ENCODE peak calls at places on chromosomes 4 and X, in six cellular contexts. One of them, this sample, is unnamed.

GRCh38 chrX:9611436-9612145 is 146.7 kb downstream of the TBL1X start:
- ATAC-seq in HepG2: peak; percentile 95
- ATAC-seq in K562: no peak
- ATAC-seq in upper lobe of left lung: no peak
- ATAC-seq in A549: no peak
- ATAC-seq in GM12878: peak; percentile 93
- ATAC-seq in this sample: no peak

GRCh38 chr4:150010525-150011126 is 67.6 kb upstream of the DCLK2 start:
- ATAC-seq in HepG2: peak; percentile 90
- ATAC-seq in K562: peak; percentile 87
- ATAC-seq in upper lobe of left lung: no peak
- ATAC-seq in A549: peak; percentile 90
- ATAC-seq in GM12878: peak; percentile 78
- ATAC-seq in this sample: peak; percentile 82

GRCh38 chrX:40154853-40155616 is 57.3 kb upstream of the BCOR start:
- ATAC-seq in HepG2: peak; percentile 71
- ATAC-seq in K562: peak; percentile 74
- ATAC-seq in upper lobe of left lung: peak; percentile 49
- ATAC-seq in A549: peak; percentile 50
- ATAC-seq in GM12878: peak; percentile 36
- ATAC-seq in this sample: peak; percentile 23

GRCh38 chr4:69860007-69860406 is at the start of gene SULT1E1:
- ATAC-seq in HepG2: no peak
- ATAC-seq in K562: no peak
- ATAC-seq in upper lobe of left lung: no peak
- ATAC-seq in A549: no peak
- ATAC-seq in GM12878: no peak
- ATAC-seq in this sample: no peak

GRCh38 chrX:118360429-118361125 is 14.7 kb downstream of the WDR44 start:
- ATAC-seq in HepG2: no peak
- ATAC-seq in K562: peak; percentile 51
- ATAC-seq in upper lobe of left lung: no peak
- ATAC-seq in A549: no peak
- ATAC-seq in GM12878: no peak
- ATAC-seq in this sample: no peak

GRCh38 chrX:114344756-114345155 is 239.1 kb upstream of the HTR2C start:
- ATAC-seq in HepG2: peak; percentile 55
- ATAC-seq in K562: peak; percentile 82
- ATAC-seq in upper lobe of left lung: no peak
- ATAC-seq in A549: peak; percentile 81
- ATAC-seq in GM12878: peak; percentile 87
- ATAC-seq in this sample: no peak

GRCh38 chr4:1233641-1234277 is 15.2 kb downstream of the CTBP1 start:
- ATAC-seq in HepG2: no peak
- ATAC-seq in K562: peak; percentile 29
- ATAC-seq in upper lobe of left lung: peak; percentile 12
- ATAC-seq in A549: peak; percentile 35
- ATAC-seq in GM12878: peak; percentile 29
- ATAC-seq in this sample: peak; percentile 59

GRCh38 chr4:26991057-26991456 is 130.4 kb downstream of the STIM2 start:
- ATAC-seq in HepG2: no peak
- ATAC-seq in K562: no peak
- ATAC-seq in upper lobe of left lung: no peak
- ATAC-seq in A549: no peak
- ATAC-seq in GM12878: no peak
- ATAC-seq in this sample: no peak

GRCh38 chr4:71125137-71125536 is 131.7 kb downstream of the DCK start:
- ATAC-seq in HepG2: no peak
- ATAC-seq in K562: no peak
- ATAC-seq in upper lobe of left lung: no peak
- ATAC-seq in A549: no peak
- ATAC-seq in GM12878: no peak
- ATAC-seq in this sample: no peak

GRCh38 chrX:124030520-124030919 is 69.0 kb downstream of the STAG2 start:
- ATAC-seq in HepG2: no peak
- ATAC-seq in K562: no peak
- ATAC-seq in upper lobe of left lung: no peak
- ATAC-seq in A549: no peak
- ATAC-seq in GM12878: peak; percentile 67
- ATAC-seq in this sample: no peak

GRCh38 chrX:40040686-40041461 is 56.9 kb downstream of the BCOR start:
- ATAC-seq in HepG2: no peak
- ATAC-seq in K562: peak; percentile 72
- ATAC-seq in upper lobe of left lung: no peak
- ATAC-seq in A549: no peak
- ATAC-seq in GM12878: no peak
- ATAC-seq in this sample: no peak

GRCh38 chrX:7253565-7253964 is 105.6 kb upstream of the PUDP start:
- ATAC-seq in HepG2: no peak
- ATAC-seq in K562: no peak
- ATAC-seq in upper lobe of left lung: no peak
- ATAC-seq in A549: no peak
- ATAC-seq in GM12878: no peak
- ATAC-seq in this sample: no peak

GRCh38 chrX:148161661-148162060 is 180.5 kb downstream of the FMR1NB start:
- ATAC-seq in HepG2: no peak
- ATAC-seq in K562: no peak
- ATAC-seq in upper lobe of left lung: no peak
- ATAC-seq in A549: no peak
- ATAC-seq in GM12878: no peak
- ATAC-seq in this sample: no peak

GRCh38 chr4:103482471-103482870 is 237.3 kb downstream of the TACR3 start:
- ATAC-seq in HepG2: no peak
- ATAC-seq in K562: no peak
- ATAC-seq in upper lobe of left lung: no peak
- ATAC-seq in A549: no peak
- ATAC-seq in GM12878: no peak
- ATAC-seq in this sample: no peak
- TF ChIP-seq EP300 in HepG2: no peak
- TF ChIP-seq EP300 in K562: no peak
- TF ChIP-seq EP300 in upper lobe of left lung: no peak
- TF ChIP-seq EP300 in A549: no peak
- TF ChIP-seq EP300 in GM12878: no peak
- TF ChIP-seq EP300 in this sample: no peak

GRCh38 chrX:12986164-12986779 is 11.4 kb downstream of the TMSB4X start:
- ATAC-seq in HepG2: no peak
- ATAC-seq in K562: peak; percentile 76
- ATAC-seq in upper lobe of left lung: no peak
- ATAC-seq in A549: no peak
- ATAC-seq in GM12878: peak; percentile 55
- ATAC-seq in this sample: no peak

GRCh38 chrX:12986886-12987285 is 12.0 kb downstream of the TMSB4X start:
- ATAC-seq in HepG2: no peak
- ATAC-seq in K562: no peak
- ATAC-seq in upper lobe of left lung: no peak
- ATAC-seq in A549: no peak
- ATAC-seq in GM12878: no peak
- ATAC-seq in this sample: no peak

GRCh38 chrX:12985336-12985735 is 10.4 kb downstream of the TMSB4X start:
- ATAC-seq in HepG2: no peak
- ATAC-seq in K562: no peak
- ATAC-seq in upper lobe of left lung: no peak
- ATAC-seq in A549: no peak
- ATAC-seq in GM12878: peak; percentile 40
- ATAC-seq in this sample: no peak

GRCh38 chrX:12987340-12987739 is 12.4 kb downstream of the TMSB4X start:
- ATAC-seq in HepG2: no peak
- ATAC-seq in K562: no peak
- ATAC-seq in upper lobe of left lung: no peak
- ATAC-seq in A549: no peak
- ATAC-seq in GM12878: no peak
- ATAC-seq in this sample: no peak

GRCh38 chrX:12984629-12985303 is 9.9 kb downstream of the TMSB4X start:
- ATAC-seq in HepG2: no peak
- ATAC-seq in K562: peak; percentile 63
- ATAC-seq in upper lobe of left lung: no peak
- ATAC-seq in A549: peak; percentile 61
- ATAC-seq in GM12878: peak; percentile 74
- ATAC-seq in this sample: no peak
- TF ChIP-seq EP300 in HepG2: no peak
- TF ChIP-seq EP300 in K562: peak; percentile 55
- TF ChIP-seq EP300 in upper lobe of left lung: no peak
- TF ChIP-seq EP300 in A549: no peak
- TF ChIP-seq EP300 in GM12878: peak; percentile 68
- TF ChIP-seq EP300 in this sample: no peak

DNA sequence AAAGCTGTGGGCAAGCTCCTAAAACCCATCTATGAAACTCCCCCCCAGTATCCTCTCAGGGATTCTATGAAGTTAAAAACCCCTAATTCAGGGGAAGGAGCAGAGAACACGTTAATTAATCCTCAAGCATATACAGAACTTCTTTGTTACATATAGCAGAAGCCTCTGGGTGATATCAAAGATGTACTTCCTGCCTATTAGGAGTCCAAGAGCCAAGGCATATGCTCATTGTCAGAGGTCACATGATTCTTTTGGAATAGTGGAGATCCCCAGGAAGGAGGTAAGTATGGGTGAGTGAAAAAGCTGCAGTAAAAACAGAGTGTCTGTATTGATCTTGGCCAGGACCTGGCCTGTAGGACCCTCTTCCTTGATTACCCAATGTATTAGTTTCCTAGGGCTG is 2.9 kb upstream of the SPARCL1 start:
- ATAC-seq in HepG2: no peak
- ATAC-seq in K562: no peak
- ATAC-seq in upper lobe of left lung: no peak
- ATAC-seq in A549: no peak
- ATAC-seq in GM12878: no peak
- ATAC-seq in this sample: no peak
- TF ChIP-seq EP300 in HepG2: no peak
- TF ChIP-seq EP300 in K562: no peak
- TF ChIP-seq EP300 in upper lobe of left lung: no peak
- TF ChIP-seq EP300 in A549: no peak
- TF ChIP-seq EP300 in GM12878: no peak
- TF ChIP-seq EP300 in this sample: no peak

GRCh38 chr4:183987529-183987946 is 82.4 kb downstream of the STOX2 start:
- ATAC-seq in HepG2: no peak
- ATAC-seq in K562: peak; percentile 41
- ATAC-seq in upper lobe of left lung: peak; percentile 87
- ATAC-seq in A549: peak; percentile 88
- ATAC-seq in GM12878: no peak
- ATAC-seq in this sample: peak; percentile 81
- TF ChIP-seq EP300 in HepG2: no peak
- TF ChIP-seq EP300 in K562: no peak
- TF ChIP-seq EP300 in upper lobe of left lung: no peak
- TF ChIP-seq EP300 in A549: no peak
- TF ChIP-seq EP300 in GM12878: no peak
- TF ChIP-seq EP300 in this sample: no peak

DNA sequence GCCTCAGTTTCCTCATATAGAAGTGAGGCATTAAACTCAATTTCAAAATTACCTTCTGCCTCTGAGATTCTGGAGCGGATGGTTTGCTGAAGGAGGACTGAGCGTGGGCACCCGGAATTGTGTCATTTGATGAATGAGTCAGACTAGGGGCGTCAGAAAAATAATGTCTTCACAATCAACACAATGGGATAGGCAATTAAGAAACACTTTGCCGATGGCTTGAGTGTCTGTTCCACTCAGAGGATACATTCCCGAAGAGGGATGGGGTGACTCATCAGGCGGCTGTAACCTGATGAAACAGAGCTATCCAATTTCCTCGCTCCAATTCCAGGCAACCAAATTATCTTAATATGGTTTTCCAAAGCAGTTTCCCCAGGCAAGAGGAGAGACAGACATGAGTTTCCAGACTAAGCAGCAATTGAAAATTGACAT is 1.2 kb upstream of the CHRNA9 start:
- ATAC-seq in HepG2: no peak
- ATAC-seq in K562: no peak
- ATAC-seq in upper lobe of left lung: no peak
- ATAC-seq in A549: peak; percentile 72
- ATAC-seq in GM12878: no peak
- ATAC-seq in this sample: no peak
- TF ChIP-seq EP300 in HepG2: no peak
- TF ChIP-seq EP300 in K562: no peak
- TF ChIP-seq EP300 in upper lobe of left lung: no peak
- TF ChIP-seq EP300 in A549: peak; percentile 30
- TF ChIP-seq EP300 in GM12878: no peak
- TF ChIP-seq EP300 in this sample: no peak

GRCh38 chr4:98712607-98713006 is 54.2 kb upstream of the TSPAN5 start:
- ATAC-seq in HepG2: no peak
- ATAC-seq in K562: no peak
- ATAC-seq in upper lobe of left lung: no peak
- ATAC-seq in A549: no peak
- ATAC-seq in GM12878: no peak
- ATAC-seq in this sample: no peak
- TF ChIP-seq EP300 in HepG2: no peak
- TF ChIP-seq EP300 in K562: no peak
- TF ChIP-seq EP300 in upper lobe of left lung: no peak
- TF ChIP-seq EP300 in A549: no peak
- TF ChIP-seq EP300 in GM12878: no peak
- TF ChIP-seq EP300 in this sample: no peak

GRCh38 chr4:3465698-3466671 is 2.9 kb downstream of the DOK7 start:
- ATAC-seq in HepG2: peak; percentile 77
- ATAC-seq in K562: peak; percentile 54
- ATAC-seq in upper lobe of left lung: no peak
- ATAC-seq in A549: peak; percentile 80
- ATAC-seq in GM12878: no peak
- ATAC-seq in this sample: no peak

GRCh38 chr4:3467601-3468031 is 4.5 kb downstream of the DOK7 start:
- ATAC-seq in HepG2: no peak
- ATAC-seq in K562: no peak
- ATAC-seq in upper lobe of left lung: no peak
- ATAC-seq in A549: no peak
- ATAC-seq in GM12878: no peak
- ATAC-seq in this sample: no peak

GRCh38 chr4:3464911-3465697 is 2.0 kb downstream of the DOK7 start:
- ATAC-seq in HepG2: no peak
- ATAC-seq in K562: no peak
- ATAC-seq in upper lobe of left lung: no peak
- ATAC-seq in A549: no peak
- ATAC-seq in GM12878: no peak
- ATAC-seq in this sample: no peak

GRCh38 chr4:3468154-3468553 is 5.0 kb downstream of the DOK7 start:
- ATAC-seq in HepG2: no peak
- ATAC-seq in K562: no peak
- ATAC-seq in upper lobe of left lung: no peak
- ATAC-seq in A549: no peak
- ATAC-seq in GM12878: no peak
- ATAC-seq in this sample: no peak

DNA sequence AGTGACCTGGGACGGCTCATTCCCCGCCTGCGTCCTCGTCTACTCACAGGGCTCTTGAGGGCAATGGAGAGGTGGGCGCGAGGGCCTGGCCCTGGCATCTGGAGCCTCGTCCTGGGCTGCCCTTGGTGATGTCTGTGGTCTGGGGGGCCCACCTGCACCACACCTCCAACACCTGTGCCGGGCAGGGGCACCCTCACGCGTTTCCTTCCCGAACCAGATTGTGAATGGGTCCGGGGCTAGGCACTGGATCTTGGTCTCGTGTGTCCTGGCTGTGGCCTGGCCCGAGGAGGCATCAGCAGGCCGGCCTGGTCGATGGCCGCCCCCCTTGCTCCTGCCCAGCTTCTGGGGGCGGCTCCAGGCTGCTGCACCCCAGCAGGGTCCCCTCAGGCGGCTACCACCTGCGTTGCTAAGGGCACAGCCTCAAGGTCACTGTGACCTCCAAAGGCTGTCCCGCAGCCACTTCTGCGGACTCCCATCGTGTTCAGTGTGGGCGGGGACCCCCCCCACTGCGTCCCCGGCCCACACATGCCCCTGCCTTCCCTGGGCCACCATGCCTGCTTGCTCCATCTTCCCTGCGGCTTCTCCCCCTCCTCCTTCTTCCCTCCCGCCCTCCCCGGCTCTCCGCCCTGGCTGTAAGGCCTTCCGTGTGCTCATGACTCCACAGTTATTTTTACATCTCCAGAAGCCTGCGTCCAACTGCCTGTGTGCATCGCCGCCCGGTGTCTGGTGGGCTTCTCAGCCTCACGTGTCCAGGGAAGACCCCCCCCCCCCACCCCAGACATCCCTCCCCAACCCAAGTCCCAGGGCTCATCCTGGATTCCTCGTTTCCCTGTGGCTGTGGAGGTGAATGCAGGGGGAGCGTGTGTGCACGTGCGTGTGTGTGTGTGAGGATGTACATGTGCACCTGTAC is 3.8 kb downstream of the DOK7 start:
- ATAC-seq in HepG2: no peak
- ATAC-seq in K562: no peak
- ATAC-seq in upper lobe of left lung: no peak
- ATAC-seq in A549: peak; percentile 15
- ATAC-seq in GM12878: no peak
- ATAC-seq in this sample: no peak
- TF ChIP-seq EP300 in HepG2: no peak
- TF ChIP-seq EP300 in K562: no peak
- TF ChIP-seq EP300 in upper lobe of left lung: no peak
- TF ChIP-seq EP300 in A549: no peak
- TF ChIP-seq EP300 in GM12878: no peak
- TF ChIP-seq EP300 in this sample: no peak

This sample was measured in gastroesophageal sphincter.